ENCODE peak calls at places on chromosomes 13 and 19, in nine cellular contexts. One of them, this sample, is unnamed.

GRCh38 chr13:95474992-95475391 is 77.5 kb upstream of the CLDN10 start:
- DNase-seq in activated T-helper 1 cell treated with anti-CD3 and anti-CD28 coated beads, Interleukin-12 subunit alpha, Interleukin-12 subunit beta, Interleukin-2, Interleukin-4 antibody, amounts not matched to agents 30 ng/mL and 10 ng/mL and 1 ng/mL, durations not matched to agents 14 hours and 24 hours and 36 hours: no peak
- DNase-seq in T-helper 17 cell: no peak
- DNase-seq in cardiac fibroblast: no peak
- DNase-seq in substantia nigra: no peak
- DNase-seq in activated naive CD4-positive, alpha-beta T cell treated with Interleukin-2 at 50 U/mL for 16 hours: no peak
- DNase-seq in natural killer cell treated with Interleukin-12 subunit alpha and Interleukin-12 subunit beta and Interleukin-15 and Interleukin-18, amount 100 ng/mL, for 72 hours: no peak
- DNase-seq in neuronal stem cell: no peak
- DNase-seq in non-pigmented ciliary epithelial cell: no peak
- DNase-seq in this sample: peak; percentile 48

GRCh38 chr19:39941615-39942507 is 7.4 kb upstream of the FCGBP start:
- DNase-seq in activated T-helper 1 cell treated with anti-CD3 and anti-CD28 coated beads, Interleukin-12 subunit alpha, Interleukin-12 subunit beta, Interleukin-2, Interleukin-4 antibody, amounts not matched to agents 30 ng/mL and 10 ng/mL and 1 ng/mL, durations not matched to agents 14 hours and 24 hours and 36 hours: peak; percentile 45
- DNase-seq in T-helper 17 cell: peak; percentile 32
- DNase-seq in cardiac fibroblast: peak; percentile 15
- DNase-seq in substantia nigra: no peak
- DNase-seq in activated naive CD4-positive, alpha-beta T cell treated with Interleukin-2 at 50 U/mL for 16 hours: peak; percentile 51
- DNase-seq in natural killer cell treated with Interleukin-12 subunit alpha and Interleukin-12 subunit beta and Interleukin-15 and Interleukin-18, amount 100 ng/mL, for 72 hours: peak; percentile 81
- DNase-seq in neuronal stem cell: peak; percentile 6
- DNase-seq in non-pigmented ciliary epithelial cell: peak; percentile 41
- DNase-seq in this sample: no peak

GRCh38 chr13:26561636-26562537 is 4.4 kb downstream of the WASF3 start:
- DNase-seq in activated T-helper 1 cell treated with anti-CD3 and anti-CD28 coated beads, Interleukin-12 subunit alpha, Interleukin-12 subunit beta, Interleukin-2, Interleukin-4 antibody, amounts not matched to agents 30 ng/mL and 10 ng/mL and 1 ng/mL, durations not matched to agents 14 hours and 24 hours and 36 hours: no peak
- DNase-seq in T-helper 17 cell: no peak
- DNase-seq in cardiac fibroblast: peak; percentile 50
- DNase-seq in substantia nigra: no peak
- DNase-seq in activated naive CD4-positive, alpha-beta T cell treated with Interleukin-2 at 50 U/mL for 16 hours: no peak
- DNase-seq in natural killer cell treated with Interleukin-12 subunit alpha and Interleukin-12 subunit beta and Interleukin-15 and Interleukin-18, amount 100 ng/mL, for 72 hours: no peak
- DNase-seq in neuronal stem cell: peak; percentile 41
- DNase-seq in non-pigmented ciliary epithelial cell: no peak
- DNase-seq in this sample: no peak

GRCh38 chr19:12000152-12000981 is 35.1 kb downstream of the ZNF433 start:
- DNase-seq in activated T-helper 1 cell treated with anti-CD3 and anti-CD28 coated beads, Interleukin-12 subunit alpha, Interleukin-12 subunit beta, Interleukin-2, Interleukin-4 antibody, amounts not matched to agents 30 ng/mL and 10 ng/mL and 1 ng/mL, durations not matched to agents 14 hours and 24 hours and 36 hours: no peak
- DNase-seq in T-helper 17 cell: no peak
- DNase-seq in cardiac fibroblast: no peak
- DNase-seq in substantia nigra: no peak
- DNase-seq in activated naive CD4-positive, alpha-beta T cell treated with Interleukin-2 at 50 U/mL for 16 hours: no peak
- DNase-seq in natural killer cell treated with Interleukin-12 subunit alpha and Interleukin-12 subunit beta and Interleukin-15 and Interleukin-18, amount 100 ng/mL, for 72 hours: no peak
- DNase-seq in neuronal stem cell: no peak
- DNase-seq in non-pigmented ciliary epithelial cell: peak; percentile 14
- DNase-seq in this sample: no peak

GRCh38 chr19:48490980-48491792 is 20.4 kb downstream of the LMTK3 start:
- DNase-seq in activated T-helper 1 cell treated with anti-CD3 and anti-CD28 coated beads, Interleukin-12 subunit alpha, Interleukin-12 subunit beta, Interleukin-2, Interleukin-4 antibody, amounts not matched to agents 30 ng/mL and 10 ng/mL and 1 ng/mL, durations not matched to agents 14 hours and 24 hours and 36 hours: no peak
- DNase-seq in T-helper 17 cell: peak; percentile 64
- DNase-seq in cardiac fibroblast: no peak
- DNase-seq in substantia nigra: no peak
- DNase-seq in activated naive CD4-positive, alpha-beta T cell treated with Interleukin-2 at 50 U/mL for 16 hours: peak; percentile 53
- DNase-seq in natural killer cell treated with Interleukin-12 subunit alpha and Interleukin-12 subunit beta and Interleukin-15 and Interleukin-18, amount 100 ng/mL, for 72 hours: no peak
- DNase-seq in neuronal stem cell: no peak
- DNase-seq in non-pigmented ciliary epithelial cell: no peak
- DNase-seq in this sample: peak; percentile 90

GRCh38 chr19:39568604-39569003 is 28.6 kb upstream of the EID2 start:
- DNase-seq in activated T-helper 1 cell treated with anti-CD3 and anti-CD28 coated beads, Interleukin-12 subunit alpha, Interleukin-12 subunit beta, Interleukin-2, Interleukin-4 antibody, amounts not matched to agents 30 ng/mL and 10 ng/mL and 1 ng/mL, durations not matched to agents 14 hours and 24 hours and 36 hours: no peak
- DNase-seq in T-helper 17 cell: no peak
- DNase-seq in cardiac fibroblast: no peak
- DNase-seq in substantia nigra: no peak
- DNase-seq in activated naive CD4-positive, alpha-beta T cell treated with Interleukin-2 at 50 U/mL for 16 hours: no peak
- DNase-seq in natural killer cell treated with Interleukin-12 subunit alpha and Interleukin-12 subunit beta and Interleukin-15 and Interleukin-18, amount 100 ng/mL, for 72 hours: no peak
- DNase-seq in neuronal stem cell: no peak
- DNase-seq in non-pigmented ciliary epithelial cell: no peak
- DNase-seq in this sample: no peak

GRCh38 chr13:109704771-109705628 is 81.4 kb downstream of the IRS2 start:
- DNase-seq in activated T-helper 1 cell treated with anti-CD3 and anti-CD28 coated beads, Interleukin-12 subunit alpha, Interleukin-12 subunit beta, Interleukin-2, Interleukin-4 antibody, amounts not matched to agents 30 ng/mL and 10 ng/mL and 1 ng/mL, durations not matched to agents 14 hours and 24 hours and 36 hours: no peak
- DNase-seq in T-helper 17 cell: no peak
- DNase-seq in cardiac fibroblast: peak; percentile 27
- DNase-seq in substantia nigra: peak; percentile 18
- DNase-seq in activated naive CD4-positive, alpha-beta T cell treated with Interleukin-2 at 50 U/mL for 16 hours: no peak
- DNase-seq in natural killer cell treated with Interleukin-12 subunit alpha and Interleukin-12 subunit beta and Interleukin-15 and Interleukin-18, amount 100 ng/mL, for 72 hours: no peak
- DNase-seq in neuronal stem cell: no peak
- DNase-seq in non-pigmented ciliary epithelial cell: no peak
- DNase-seq in this sample: no peak

GRCh38 chr19:46015961-46016425 is 6.9 kb downstream of the PGLYRP1 start:
- DNase-seq in activated T-helper 1 cell treated with anti-CD3 and anti-CD28 coated beads, Interleukin-12 subunit alpha, Interleukin-12 subunit beta, Interleukin-2, Interleukin-4 antibody, amounts not matched to agents 30 ng/mL and 10 ng/mL and 1 ng/mL, durations not matched to agents 14 hours and 24 hours and 36 hours: peak; percentile 24
- DNase-seq in T-helper 17 cell: peak; percentile 41
- DNase-seq in cardiac fibroblast: no peak
- DNase-seq in substantia nigra: no peak
- DNase-seq in activated naive CD4-positive, alpha-beta T cell treated with Interleukin-2 at 50 U/mL for 16 hours: peak; percentile 50
- DNase-seq in natural killer cell treated with Interleukin-12 subunit alpha and Interleukin-12 subunit beta and Interleukin-15 and Interleukin-18, amount 100 ng/mL, for 72 hours: no peak
- DNase-seq in neuronal stem cell: no peak
- DNase-seq in non-pigmented ciliary epithelial cell: no peak
- DNase-seq in this sample: no peak

GRCh38 chr19:42109896-42110295 is 22.4 kb downstream of the POU2F2 start:
- DNase-seq in activated T-helper 1 cell treated with anti-CD3 and anti-CD28 coated beads, Interleukin-12 subunit alpha, Interleukin-12 subunit beta, Interleukin-2, Interleukin-4 antibody, amounts not matched to agents 30 ng/mL and 10 ng/mL and 1 ng/mL, durations not matched to agents 14 hours and 24 hours and 36 hours: no peak
- DNase-seq in T-helper 17 cell: no peak
- DNase-seq in cardiac fibroblast: no peak
- DNase-seq in substantia nigra: no peak
- DNase-seq in activated naive CD4-positive, alpha-beta T cell treated with Interleukin-2 at 50 U/mL for 16 hours: no peak
- DNase-seq in natural killer cell treated with Interleukin-12 subunit alpha and Interleukin-12 subunit beta and Interleukin-15 and Interleukin-18, amount 100 ng/mL, for 72 hours: no peak
- DNase-seq in neuronal stem cell: no peak
- DNase-seq in non-pigmented ciliary epithelial cell: no peak
- DNase-seq in this sample: no peak

This sample was measured in H9.